ENCODE peak calls at places on chromosomes 4 and X, in four cellular contexts. L is CD8-positive, alpha-beta memory T cell; N is cardiac muscle cell; T is uterus. B is an unnamed sample. For H3K27me3, the result is how much of the 10 kb centered on the place peaks cover.

GRCh38 chrX:10190367-10190766 is 33.6 kb downstream of the CLCN4 start:
- DNase-seq in T (peak), L (no peak), N (peak), B (no peak)

GRCh38 chr4:143524211-143524610 is 10.7 kb downstream of the SMARCA5 start:
- DNase-seq in T (no peak), N (no peak), L (no peak), B (no peak)

GRCh38 chr4:2075987-2076907 is 17.1 kb downstream of the NAT8L start:
- DNase-seq in L (no peak), N (no peak), T (no peak), B (no peak)

GRCh38 chrX:48573690-48574269 is 504 bp upstream of the RBM3 start:
- DNase-seq in T (peak), N (peak), L (no peak), B (no peak)

GRCh38 chr4:108018038-108018883 is 28.6 kb downstream of the HADH start:
- DNase-seq in T (peak), L (peak), N (peak), B (peak)

GRCh38 chr4:139015948-139016451 is 419 bp downstream of the NOCT start:
- DNase-seq in T (no peak), L (no peak), N (peak), B (no peak)

GRCh38 chr4:169791527-169792156 is 33.9 kb upstream of the HPF1 start:
- DNase-seq in L (peak), T (peak), N (peak), B (no peak)

GRCh38 chrX:23228950-23229448 is 105.7 kb upstream of the PTCHD1 start:
- DNase-seq in N (no peak), T (no peak), L (no peak), B (no peak)

GRCh38 chrX:72470111-72470510 is 102.5 kb downstream of the HDAC8 start:
- DNase-seq in N (no peak), T (no peak), L (no peak), B (no peak)
- H3K27me3 ChIP-seq in N (under half), T (under half), L (under half), B (under half)

GRCh38 chrX:103215037-103215767 is at the start of gene BEX4:
- DNase-seq in N (peak), L (peak), T (peak), B (peak)
- H3K27ac ChIP-seq in N (peak), L (peak), T (peak), B (no peak)

DNA sequence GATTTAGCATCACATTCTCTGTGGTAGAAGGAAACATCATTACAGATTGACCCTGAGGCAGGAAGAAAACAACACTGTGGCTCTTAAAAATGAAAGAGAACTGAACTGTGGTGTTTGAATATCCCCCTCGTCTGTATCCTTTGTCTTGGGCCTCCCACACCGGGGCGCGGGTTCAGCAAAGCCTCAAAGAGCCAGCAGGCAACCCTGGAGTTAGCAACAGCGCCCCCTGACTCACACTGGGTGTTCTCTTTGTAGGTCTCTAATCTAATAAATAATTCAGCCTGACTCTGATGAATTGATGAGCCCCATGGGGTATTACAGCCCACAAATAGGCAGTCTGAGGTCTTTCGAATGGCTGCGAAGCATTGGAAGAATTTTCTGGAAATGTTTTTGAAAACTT is 46.1 kb upstream of the CTSO start:
- DNase-seq in N (peak), T (no peak), L (no peak), B (peak)
- H3K4me3 ChIP-seq in N (no peak), T (no peak), L (no peak), B (no peak)

GRCh38 chr4:3450643-3451042 is 8.9 kb downstream of the HGFAC start:
- DNase-seq in L (no peak), N (no peak), T (no peak), B (no peak)
- H3K27me3 ChIP-seq in L (under half), N (under half), T (under half), B (under half)

DNA sequence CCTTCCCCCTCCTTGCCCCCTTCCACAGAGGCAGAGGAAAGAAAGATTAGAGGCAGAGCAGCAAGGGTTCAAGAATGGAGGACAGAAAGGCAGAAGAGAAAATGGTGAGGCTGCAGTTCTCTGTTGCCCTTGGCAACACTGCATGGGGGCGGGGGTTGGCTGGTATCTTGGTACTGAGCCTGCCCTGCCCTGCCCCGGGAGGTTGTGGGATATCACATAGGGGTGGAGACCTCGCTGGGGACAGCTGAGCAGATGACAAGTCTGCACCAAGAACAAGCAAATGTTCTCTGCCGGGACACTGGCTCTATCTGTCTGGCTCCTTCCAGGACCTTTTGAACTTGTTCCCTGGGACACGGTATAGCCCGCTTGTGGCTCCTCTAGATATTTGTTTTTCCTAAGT is 39.8 kb downstream of the NHS start:
- DNase-seq in N (no peak), T (no peak), L (no peak), B (no peak)
- H3K27ac ChIP-seq in N (peak), T (peak), L (no peak), B (no peak)

GRCh38 chr4:89684536-89684935 is 152.4 kb downstream of the SNCA start:
- DNase-seq in L (no peak), N (peak), T (no peak), B (no peak)

GRCh38 chr4:89681219-89681618 is 155.7 kb downstream of the SNCA start:
- DNase-seq in N (no peak), T (no peak), L (no peak), B (peak)

GRCh38 chr4:89685277-89685676 is 151.7 kb downstream of the SNCA start:
- DNase-seq in L (no peak), T (no peak), N (no peak), B (no peak)

GRCh38 chr4:89682808-89683207 is 154.2 kb downstream of the SNCA start:
- DNase-seq in T (no peak), L (no peak), N (no peak), B (no peak)

DNA sequence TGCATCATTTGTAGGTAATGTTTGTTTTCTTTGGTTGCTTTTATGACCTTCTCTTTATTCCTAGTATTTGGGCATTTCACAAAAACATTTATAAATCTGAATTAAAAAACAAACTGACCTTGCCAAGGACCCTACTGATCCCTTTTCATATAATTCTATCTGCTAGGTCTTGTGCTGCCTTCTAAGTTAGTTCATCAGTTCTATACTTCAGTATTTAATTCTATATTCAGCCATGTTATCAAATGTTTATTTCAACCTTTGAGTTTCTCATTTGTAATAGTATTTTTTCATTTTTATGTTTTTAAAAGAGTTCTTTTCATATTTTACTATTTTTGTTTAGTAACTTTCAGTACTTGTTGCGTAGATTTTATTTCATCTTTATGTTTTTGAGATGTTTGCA is 155.3 kb downstream of the SNCA start:
- DNase-seq in L (no peak), N (no peak), T (no peak), B (no peak)
- H3K4me3 ChIP-seq in L (no peak), N (no peak), T (no peak), B (peak)